ENCODE peak calls at places on chromosomes 4 and X, in four cellular contexts. I is GM12878, A is K562, C is WTC11. Z is an unnamed sample.
A peak's percentile ranks its signal among the peaks of the same experiment; 100 is the strongest.

GRCh38 chr4:89551191-89551590 is 243.6 kb upstream of the GPRIN3 start:
- DNase-seq in I (no peak), A (no peak), C (no peak), Z (no peak)

GRCh38 chr4:170025523-170026252 is 507 bp downstream of the MFAP3L start:
- DNase-seq in I (no peak), A (no peak), C (peak; percentile 30), Z (no peak)

GRCh38 chr4:7806080-7806630 is 133.5 kb downstream of the AFAP1 start:
- DNase-seq in I (no peak), A (no peak), C (peak; percentile 41), Z (peak; percentile 61)

GRCh38 chrX:25144043-25144940 is 128.5 kb upstream of the ARX start:
- DNase-seq in I (no peak), A (peak; percentile 42), C (peak; percentile 55), Z (peak; percentile 10)

GRCh38 chrX:154967603-154968002 is 54.9 kb downstream of the F8 start:
- DNase-seq in I (no peak), A (no peak), C (no peak), Z (no peak)

GRCh38 chr4:4986856-4987255 is 32.4 kb downstream of the CYTL1 start:
- DNase-seq in I (no peak), A (no peak), C (no peak), Z (no peak)

GRCh38 chrX:120456973-120457372 is 12.1 kb downstream of the LAMP2 start:
- DNase-seq in I (no peak), A (no peak), C (no peak), Z (no peak)

GRCh38 chrX:110145305-110145704 is 142.4 kb downstream of the TMEM164 start:
- DNase-seq in I (no peak), A (no peak), C (no peak), Z (no peak)

GRCh38 chrX:31500920-31501319 is 429.1 kb upstream of the FTHL17 start:
- DNase-seq in I (no peak), A (no peak), C (no peak), Z (no peak)

GRCh38 chr4:10026485-10026884 is 5.2 kb upstream of the SLC2A9 start:
- DNase-seq in I (no peak), A (no peak), C (no peak), Z (no peak)

GRCh38 chrX:29535212-29536162 is 679.9 kb upstream of the MAGEB2 start:
- DNase-seq in I (no peak), A (no peak), C (no peak), Z (no peak)

GRCh38 chr4:5133201-5133600 is 81.9 kb downstream of the STK32B start:
- DNase-seq in I (no peak), A (no peak), C (no peak), Z (no peak)

GRCh38 chrX:46444011-46444410 is 101.2 kb downstream of the ZNF674 start:
- DNase-seq in I (no peak), A (no peak), C (no peak), Z (peak; percentile 40)

GRCh38 chr4:156949373-156949814 is 22.2 kb downstream of the PDGFC start:
- DNase-seq in I (no peak), A (no peak), C (no peak), Z (peak; percentile 76)

GRCh38 chrX:134743121-134743520 is 84.8 kb upstream of the PLAC1 start:
- DNase-seq in I (no peak), A (no peak), C (no peak), Z (no peak)

GRCh38 chr4:158895797-158896442 is 127.1 kb downstream of the FNIP2 start:
- DNase-seq in I (no peak), A (no peak), C (peak; percentile 26), Z (no peak)

GRCh38 chr4:11966782-11967181 is 538.1 kb upstream of the HS3ST1 start:
- DNase-seq in I (no peak), A (no peak), C (no peak), Z (no peak)

GRCh38 chr4:24024597-24024996 is 134.8 kb upstream of the PPARGC1A start:
- DNase-seq in I (no peak), A (no peak), C (no peak), Z (no peak)

GRCh38 chrX:153576961-153577360 is 22.0 kb downstream of the CCNQ start:
- DNase-seq in I (no peak), A (no peak), C (no peak), Z (no peak)

GRCh38 chr4:140254656-140255299 is 100.8 kb upstream of the MAML3 start:
- DNase-seq in I (no peak), A (no peak), C (no peak), Z (no peak)

GRCh38 chr4:95267081-95267480 is 281.7 kb downstream of the UNC5C start:
- DNase-seq in I (no peak), A (no peak), C (no peak), Z (no peak)

GRCh38 chr4:26288308-26288982 is 32.4 kb upstream of the RBPJ start:
- DNase-seq in I (peak; percentile 73), A (no peak), C (no peak), Z (no peak)

GRCh38 chrX:149937881-149938426 is 337 bp downstream of the EOLA2 start:
- DNase-seq in I (no peak), A (no peak), C (no peak), Z (no peak)

GRCh38 chr4:45944000-45944399 is 179.9 kb downstream of the GABRG1 start:
- DNase-seq in I (no peak), A (no peak), C (no peak), Z (peak; percentile 5)

GRCh38 chrX:106698693-106699092 is 27.8 kb upstream of the RNF128 start:
- DNase-seq in I (no peak), A (no peak), C (no peak), Z (no peak)

GRCh38 chrX:21674430-21675186 is 16.5 kb upstream of the KLHL34 start:
- DNase-seq in I (no peak), A (no peak), C (no peak), Z (no peak)

GRCh38 chrX:2548731-2549423 is 48.1 kb upstream of the DHRSX start:
- DNase-seq in I (no peak), A (no peak), C (peak; percentile 44), Z (no peak)

GRCh38 chr4:53321151-53321987 is 44.5 kb downstream of the SCFD2 start:
- DNase-seq in I (no peak), A (no peak), C (no peak), Z (no peak)

GRCh38 chrX:112636288-112636687 is 43.5 kb downstream of the LHFPL1 start:
- DNase-seq in I (no peak), A (no peak), C (no peak), Z (no peak)

GRCh38 chr4:87973283-87974169 is 2.0 kb upstream of the SPP1 start:
- DNase-seq in I (no peak), A (peak; percentile 39), C (peak; percentile 66), Z (peak; percentile 63)

GRCh38 chr4:161629694-161630441 is 533.9 kb downstream of the FSTL5 start:
- DNase-seq in I (no peak), A (no peak), C (no peak), Z (no peak)

GRCh38 chr4:68738036-68738435 is 67.6 kb upstream of the UGT2B15 start:
- DNase-seq in I (no peak), A (no peak), C (no peak), Z (no peak)

GRCh38 chr4:101169044-101170014 is 178.0 kb downstream of the PPP3CA start:
- DNase-seq in I (peak; percentile 47), A (peak; percentile 5), C (peak; percentile 70), Z (peak; percentile 83)

GRCh38 chr4:81896936-81897335 is 425.2 kb upstream of the RASGEF1B start:
- DNase-seq in I (no peak), A (no peak), C (no peak), Z (no peak)

GRCh38 chrX:7462110-7462509 is 314.2 kb upstream of the PUDP start:
- DNase-seq in I (no peak), A (no peak), C (peak; percentile 9), Z (no peak)
- TF ChIP-seq SP1 in I (no peak), A (no peak), C (no peak), Z (no peak)

GRCh38 chr4:39441593-39441992 is 17.1 kb downstream of the RPL9 start:
- DNase-seq in I (no peak), A (no peak), C (no peak), Z (no peak)
- TF ChIP-seq NR2C2 in I (no peak), A (no peak), C (no peak), Z (no peak)

DNA sequence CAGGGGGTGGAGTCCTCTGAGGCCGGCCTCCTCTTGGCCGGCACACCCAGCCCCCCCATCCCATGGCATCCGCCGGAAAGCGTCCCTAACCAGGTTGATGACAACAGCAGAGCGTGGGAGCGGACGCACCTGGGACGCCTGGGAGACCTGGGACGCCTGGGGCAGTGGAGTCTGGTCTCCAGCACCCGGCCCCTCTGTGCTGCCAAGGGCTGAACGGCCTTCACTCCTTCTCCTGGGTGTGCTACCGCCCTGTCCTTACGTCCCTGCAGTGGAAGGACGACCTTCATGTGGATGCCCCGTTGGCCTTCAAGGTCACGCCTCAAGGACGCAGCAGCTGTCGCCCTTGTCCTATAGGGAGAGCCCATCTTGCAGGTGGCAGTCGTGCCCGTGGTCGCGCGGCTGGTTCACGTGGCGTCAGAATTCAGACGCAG is 26.9 kb downstream of the NKX1-1 start:
- DNase-seq in I (no peak), A (no peak), C (peak; percentile 8), Z (no peak)
- TF ChIP-seq SP1 in I (no peak), A (no peak), C (no peak), Z (no peak)

DNA sequence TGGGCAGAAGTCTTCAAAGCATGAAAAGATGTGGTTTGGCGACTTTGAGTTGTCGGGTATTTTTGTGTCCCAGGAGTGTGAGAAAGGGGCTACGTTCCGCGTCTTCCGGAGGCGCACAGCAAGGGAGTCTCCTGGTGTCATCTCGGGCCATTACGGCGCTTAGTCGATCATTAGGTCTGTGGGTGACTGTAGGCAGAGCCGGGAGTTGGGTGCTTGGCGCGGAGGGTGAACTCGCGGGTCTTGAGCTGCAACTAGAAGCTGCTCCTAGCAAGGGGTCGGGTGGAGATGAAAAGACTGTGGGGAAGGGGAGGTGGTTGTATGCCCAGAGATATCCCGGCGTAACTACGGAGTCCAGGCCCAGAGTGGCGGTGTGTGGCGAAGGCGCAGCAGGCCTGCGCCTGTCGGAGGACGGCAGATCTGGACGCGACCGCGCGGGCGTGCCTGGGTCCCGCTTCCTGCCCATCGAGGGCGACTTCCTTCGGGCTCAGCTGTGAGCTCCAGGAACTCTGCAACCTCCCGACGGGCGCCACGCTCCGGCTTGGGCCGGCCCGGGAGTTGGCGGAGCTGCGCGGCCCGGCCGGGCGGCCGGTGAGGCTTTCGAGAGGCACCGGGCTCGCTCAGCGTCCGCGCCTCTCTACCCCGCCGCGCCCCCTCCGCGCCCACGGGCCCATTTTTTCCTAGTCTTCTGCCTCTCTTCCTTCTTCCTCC is 2.7 kb upstream of the NKX3-2 start:
- DNase-seq in I (no peak), A (no peak), C (peak; percentile 70), Z (no peak)
- TF ChIP-seq NR2C2 in I (no peak), A (no peak), C (no peak), Z (no peak)

GRCh38 chrX:132094169-132094568 is 33.7 kb downstream of the FRMD7 start:
- DNase-seq in I (no peak), A (no peak), C (no peak), Z (no peak)
- TF ChIP-seq SP1 in I (no peak), A (no peak), C (no peak), Z (no peak)

Z was measured in HepG2.